ENCODE peak calls at places on chromosomes 1 and 21, in five cellular contexts. V is cardiac fibroblast, B is brain microvascular endothelial cell, L is heart right ventricle, N is fibroblast of pulmonary artery. A is an unnamed sample.

GRCh38 chr21:26655466-26655865 is 82.4 kb upstream of the CYYR1 start:
- DNase-seq in V (no peak), B (no peak), L (no peak), N (no peak), A (no peak)

GRCh38 chr1:116465845-116466685 is 93.0 kb downstream of the ATP1A1 start:
- DNase-seq in V (no peak), B (no peak), L (no peak), N (no peak), A (no peak)

GRCh38 chr1:87902830-87903614 is 574.3 kb downstream of the LMO4 start:
- DNase-seq in V (peak; percentile 18), B (no peak), L (peak; percentile 9), N (peak; percentile 74), A (peak; percentile 45)

GRCh38 chr1:14282583-14283186 is 315.8 kb upstream of the KAZN start:
- DNase-seq in V (no peak), B (no peak), L (no peak), N (no peak), A (no peak)

GRCh38 chr1:219792337-219793021 is 135.9 kb downstream of the SLC30A10 start:
- DNase-seq in V (peak; percentile 50), B (peak; percentile 77), L (peak; percentile 22), N (peak; percentile 53), A (peak; percentile 78)

GRCh38 chr1:60972841-60973364 is 109.5 kb upstream of the NFIA start:
- DNase-seq in V (peak; percentile 89), B (peak; percentile 87), L (no peak), N (peak; percentile 76), A (peak; percentile 49)

GRCh38 chr1:55827350-55827749 is 612.2 kb upstream of the USP24 start:
- DNase-seq in V (peak; percentile 96), B (peak; percentile 95), L (no peak), N (peak; percentile 97), A (peak; percentile 97)

GRCh38 chr1:151989131-151989868 is 4.4 kb downstream of the S100A10 start:
- DNase-seq in V (peak; percentile 92), B (peak; percentile 76), L (peak; percentile 48), N (peak; percentile 81), A (no peak)

GRCh38 chr1:185312361-185312760 is 4.7 kb downstream of the IVNS1ABP start:
- DNase-seq in V (no peak), B (no peak), L (no peak), N (no peak), A (no peak)
- H3K4me3 ChIP-seq in V (no peak overlapping the region), B (no peak overlapping the region), L (peak overlapping the region; percentile 99), N (no peak overlapping the region), A (no peak overlapping the region)

GRCh38 chr1:189656628-189657027 is 821.0 kb downstream of the BRINP3 start:
- DNase-seq in V (no peak), B (no peak), L (no peak), N (no peak), A (no peak)

GRCh38 chr1:189659731-189660130 is 817.9 kb downstream of the BRINP3 start:
- DNase-seq in V (no peak), B (no peak), L (no peak), N (no peak), A (no peak)

GRCh38 chr1:189657715-189658114 is 819.9 kb downstream of the BRINP3 start:
- DNase-seq in V (no peak), B (no peak), L (no peak), N (peak; percentile 1), A (peak; percentile 49)

GRCh38 chr1:189657131-189657530 is 820.5 kb downstream of the BRINP3 start:
- DNase-seq in V (no peak), B (no peak), L (no peak), N (no peak), A (no peak)

GRCh38 chr1:189658381-189658780 is 819.3 kb downstream of the BRINP3 start:
- DNase-seq in V (no peak), B (no peak), L (no peak), N (no peak), A (no peak)
- H3K4me3 ChIP-seq in V (no peak overlapping the region), B (no peak overlapping the region), L (no peak overlapping the region), N (no peak overlapping the region), A (no peak overlapping the region)

DNA sequence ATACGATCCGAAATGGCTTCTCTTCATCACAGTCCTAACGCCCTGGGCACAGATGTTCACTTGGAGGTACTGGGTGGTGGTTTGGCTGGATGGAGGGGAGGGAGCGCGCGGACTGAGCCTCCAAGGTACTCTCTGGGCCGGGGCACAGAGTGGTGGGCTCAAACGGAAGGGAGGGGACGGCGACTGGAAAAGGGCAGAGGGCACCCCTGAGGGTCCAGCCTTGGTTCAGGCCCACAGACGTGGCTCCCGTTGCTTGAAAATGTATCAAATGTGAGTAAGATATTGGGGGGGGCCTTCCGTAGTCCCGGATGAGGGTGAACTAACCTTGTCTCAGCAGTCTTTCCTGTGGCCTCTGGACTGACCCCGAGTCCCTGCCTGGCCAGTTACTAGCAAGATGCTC is 463 bp downstream of the IL12RB2 start:
- DNase-seq in V (no peak), B (no peak), L (no peak), N (no peak), A (no peak)
- H3K4me3 ChIP-seq in V (no peak overlapping the region), B (no peak overlapping the region), L (peak overlapping the region; percentile 51), N (no peak overlapping the region), A (peak overlapping the region; percentile 41)

GRCh38 chr21:43961382-43961909 is 50.7 kb upstream of the TRAPPC10 start:
- DNase-seq in V (no peak), B (no peak), L (no peak), N (no peak), A (no peak)
- H3K4me3 ChIP-seq in V (no peak overlapping the region), B (no peak overlapping the region), L (no peak overlapping the region), N (no peak overlapping the region), A (no peak overlapping the region)

GRCh38 chr1:161719325-161719611 is 2.1 kb upstream of the FCRLB start:
- DNase-seq in V (no peak), B (no peak), L (no peak), N (no peak), A (no peak)

GRCh38 chr1:161720341-161720887 is 930 bp upstream of the FCRLB start:
- DNase-seq in V (no peak), B (no peak), L (no peak), N (no peak), A (no peak)

GRCh38 chr1:161722406-161722805 is 1.1 kb downstream of the FCRLB start:
- DNase-seq in V (no peak), B (no peak), L (no peak), N (no peak), A (no peak)

GRCh38 chr1:161721738-161722343 is 497 bp downstream of the FCRLB start:
- DNase-seq in V (peak; percentile 88), B (peak; percentile 86), L (no peak), N (peak; percentile 79), A (peak; percentile 67)

DNA sequence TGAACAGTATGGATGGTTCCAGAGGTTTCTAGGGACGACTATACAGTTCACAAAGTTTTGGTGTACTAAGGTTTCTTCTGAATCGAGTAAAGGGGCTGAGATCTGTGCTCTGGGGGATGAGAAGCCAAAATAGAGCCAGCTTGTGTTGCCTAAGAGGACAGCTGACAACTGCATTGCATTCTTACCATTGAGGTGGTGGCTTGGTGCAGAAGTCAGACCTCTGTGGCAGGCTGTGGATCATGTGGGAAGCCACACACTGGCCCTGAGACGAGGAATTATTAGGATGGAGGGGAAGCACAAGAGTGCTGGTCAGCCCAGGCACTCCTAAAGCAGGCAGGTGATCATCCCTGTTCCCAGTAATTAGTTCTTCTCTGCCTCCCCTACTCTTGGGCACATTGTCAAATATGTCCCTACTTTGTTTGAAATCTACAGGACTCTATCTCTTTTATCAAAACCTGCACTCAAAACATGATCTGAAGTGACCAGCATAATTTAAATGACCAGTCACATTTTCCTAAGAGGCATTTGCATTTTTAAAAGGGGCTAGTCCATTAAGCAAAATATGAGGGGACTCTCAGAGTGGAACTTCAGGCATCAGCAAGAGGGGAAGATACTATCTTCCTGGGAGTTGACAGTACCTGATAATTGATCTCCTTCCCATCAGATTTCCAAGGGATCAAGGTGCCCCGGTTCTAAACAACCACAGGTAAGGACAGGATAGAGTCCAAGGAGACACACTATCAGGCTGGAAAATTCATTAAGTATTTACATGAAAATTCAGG is at the start of gene FCRLB:
- DNase-seq in V (no peak), B (no peak), L (no peak), N (no peak), A (no peak)
- H3K4me3 ChIP-seq in V (no peak within 1 kb of the TSS), B (no peak within 1 kb of the TSS), L (no peak within 1 kb of the TSS), N (no peak within 1 kb of the TSS), A (no peak within 1 kb of the TSS)

DNA sequence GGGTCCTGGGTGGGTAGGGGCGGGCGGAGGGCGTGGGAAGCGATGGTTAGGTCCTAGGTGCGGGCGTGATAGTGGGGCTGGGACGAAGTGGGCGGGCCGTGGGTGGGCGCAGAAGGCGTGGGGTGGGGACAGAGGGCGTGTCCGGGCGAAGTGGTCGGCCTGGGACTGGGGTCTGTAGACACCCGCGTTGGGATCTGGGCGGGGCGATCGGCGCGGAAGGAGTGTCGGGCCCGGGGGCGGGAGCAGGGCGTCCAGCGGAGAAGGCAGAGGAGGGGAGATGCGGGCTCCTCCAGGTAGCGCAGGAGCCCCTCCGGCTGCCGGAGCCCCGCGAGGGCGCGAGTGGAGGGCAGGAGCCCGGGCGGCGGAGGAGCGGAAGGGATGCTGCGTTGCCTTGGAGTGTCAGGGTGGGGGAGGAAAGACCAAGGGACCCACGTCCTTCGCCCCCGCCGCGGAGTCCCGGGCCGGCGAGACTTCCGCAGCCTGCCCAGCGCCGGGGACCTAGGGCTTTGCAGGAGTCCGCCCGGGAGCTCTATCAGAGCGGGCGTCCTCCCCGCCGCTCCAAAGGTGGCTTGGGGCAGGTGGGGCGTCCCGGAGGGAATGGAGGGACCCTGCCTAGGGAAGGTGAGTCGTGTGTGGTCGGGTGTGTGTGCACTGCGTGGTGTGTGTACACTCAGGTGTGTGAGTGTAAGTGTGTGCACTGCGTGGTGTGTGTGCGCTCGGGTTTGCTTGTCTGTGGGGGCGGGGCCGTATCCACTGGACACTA is 27.0 kb upstream of the PRSS38 start:
- DNase-seq in V (no peak), B (no peak), L (no peak), N (peak; percentile 11), A (no peak)
- H3K4me3 ChIP-seq in V (peak overlapping the region; percentile 57), B (peak overlapping the region; percentile 48), L (peak overlapping the region; percentile 71), N (peak overlapping the region; percentile 55), A (peak overlapping the region; percentile 70)